ENCODE peak calls at places on chromosomes 2 and 18, in five cellular contexts. F, O, H, U and C are unnamed samples.

GRCh38 chr2:46878886-46879285 is 36.7 kb downstream of the MCFD2 start:
- DNase-seq in O (no peak), F (peak), U (peak), H (peak), C (peak)

GRCh38 chr18:26056291-26056690 is 34.1 kb downstream of the SS18 start:
- DNase-seq in F (peak), H (no peak), O (peak), U (peak), C (no peak)

GRCh38 chr2:98457045-98457696 is 12.5 kb downstream of the INPP4A start:
- DNase-seq in F (peak), O (peak), H (no peak), U (peak), C (peak)

GRCh38 chr18:32049393-32050161 is 31.0 kb downstream of the RNF125 start:
- DNase-seq in H (no peak), U (peak), F (no peak), O (peak), C (no peak)

GRCh38 chr2:230654057-230654456 is 58.6 kb upstream of the CAB39 start:
- DNase-seq in F (no peak), H (no peak), O (no peak), U (no peak), C (no peak)

GRCh38 chr2:100247256-100248043 is 74.9 kb downstream of the LONRF2 start:
- DNase-seq in U (no peak), F (no peak), H (no peak), O (no peak), C (no peak)

GRCh38 chr2:105754999-105755398 is 10.3 kb downstream of the NCK2 start:
- DNase-seq in H (no peak), O (no peak), F (no peak), U (no peak), C (no peak)

GRCh38 chr2:38153476-38153875 is 77.5 kb upstream of the CYP1B1 start:
- DNase-seq in F (no peak), U (no peak), H (no peak), O (no peak), C (no peak)

GRCh38 chr2:240525802-240526201 is 32.0 kb downstream of the ANKMY1 start:
- DNase-seq in H (no peak), F (no peak), O (no peak), U (no peak), C (no peak)

GRCh38 chr2:41947701-41948396 is 100.0 kb upstream of the PKDCC start:
- DNase-seq in O (no peak), H (no peak), F (no peak), U (no peak), C (peak)
- H3K9ac ChIP-seq in O (no peak), H (no peak), F (no peak), U (no peak), C (no peak)

DNA sequence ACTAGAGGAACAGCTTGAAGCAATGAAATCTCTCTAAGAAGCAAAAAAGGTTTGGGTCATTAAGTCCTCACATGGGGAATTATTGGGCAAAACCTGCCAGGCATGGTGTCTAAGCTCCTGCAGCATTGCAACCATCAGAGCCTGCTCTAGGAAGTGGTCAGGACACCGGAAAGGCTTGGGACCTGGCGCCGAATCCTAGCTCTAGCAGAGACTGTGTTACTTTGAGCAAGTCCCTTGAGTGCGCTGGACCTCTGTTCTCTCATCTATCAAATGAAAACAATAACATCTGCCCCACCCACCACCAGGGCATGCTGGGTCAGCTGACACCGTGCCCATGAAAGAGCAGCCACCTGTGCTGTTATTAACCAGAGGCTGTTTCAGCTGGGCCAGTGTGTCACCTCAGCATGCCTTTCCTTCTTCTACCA is 6.3 kb downstream of the TMEM127 start:
- DNase-seq in H (peak), F (no peak), O (no peak), U (no peak), C (no peak)
- H3K9ac ChIP-seq in H (peak), F (no peak), O (no peak), U (no peak), C (peak)

GRCh38 chr2:128319457-128319772 is 747 bp upstream of the HS6ST1 start:
- DNase-seq in H (peak), U (no peak), F (no peak), O (no peak), C (no peak)
- H3K9ac ChIP-seq in H (peak), U (peak), F (no peak), O (no peak), C (peak)

DNA sequence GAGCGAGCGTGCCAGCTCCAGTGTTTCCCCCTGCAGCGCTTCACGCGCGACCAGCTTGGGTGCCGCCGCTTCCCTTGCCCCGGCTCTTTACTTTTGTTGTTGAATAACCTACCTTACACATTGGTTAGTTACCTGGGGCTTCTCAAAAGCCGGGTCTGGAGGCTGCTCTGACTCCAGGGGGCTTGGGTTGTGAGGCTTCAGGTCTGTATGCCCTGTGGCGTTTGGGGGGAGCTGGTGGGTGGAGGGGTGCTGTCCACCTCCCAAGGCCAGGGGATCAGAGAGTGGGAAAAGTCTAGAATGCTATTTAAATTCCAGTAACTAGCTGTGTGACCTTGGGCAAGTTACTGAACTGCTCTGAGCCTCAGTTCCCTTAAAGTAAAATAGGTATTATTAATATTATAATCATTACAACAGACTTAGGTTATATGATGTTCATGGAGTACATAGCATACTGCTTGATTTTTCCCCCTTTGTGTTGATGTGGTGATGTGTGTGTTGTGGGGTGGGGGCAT is 770 bp downstream of the LYPD6B start:
- DNase-seq in U (no peak), O (no peak), H (no peak), F (no peak), C (no peak)
- H3K9ac ChIP-seq in U (no peak), O (no peak), H (peak), F (no peak), C (no peak)